ENCODE peak calls at places on chromosomes 3 and 15, in five cellular contexts. B is nephron progenitor cell, D is AG04449, H is choroid plexus epithelial cell, R is IMR-90. X is an unnamed sample.

GRCh38 chr15:95021816-95022215 is 790.5 kb downstream of the MCTP2 start:
- DNase-seq in B (no peak), D (no peak), H (no peak), R (no peak), X (no peak)

GRCh38 chr15:56356616-56357015 is 8.6 kb upstream of the TEX9 start:
- DNase-seq in B (no peak), D (no peak), H (no peak), R (no peak), X (no peak)

GRCh38 chr3:119304201-119304713 is 10.1 kb downstream of the ARHGAP31 start:
- DNase-seq in B (no peak), D (peak), H (peak), R (peak), X (no peak)

GRCh38 chr3:136804813-136805212 is 14.1 kb upstream of the SLC35G2 start:
- DNase-seq in B (no peak), D (no peak), H (peak), R (no peak), X (no peak)

GRCh38 chr15:73841756-73842590 is 31.4 kb upstream of the TBC1D21 start:
- DNase-seq in B (no peak), D (no peak), H (no peak), R (no peak), X (no peak)

GRCh38 chr3:168080022-168080421 is 15.7 kb downstream of the GOLIM4 start:
- DNase-seq in B (no peak), D (no peak), H (no peak), R (no peak), X (no peak)

GRCh38 chr3:150251654-150252053 is 156.4 kb upstream of the TSC22D2 start:
- DNase-seq in B (no peak), D (no peak), H (peak), R (peak), X (no peak)

GRCh38 chr3:183085634-183086390 is 13.5 kb downstream of the MCCC1 start:
- DNase-seq in B (peak), D (peak), H (peak), R (peak), X (peak)

GRCh38 chr3:45583021-45583851 is 11.3 kb upstream of the LIMD1 start:
- DNase-seq in B (no peak), D (no peak), H (peak), R (no peak), X (no peak)

GRCh38 chr3:174541708-174542107 is 317.4 kb upstream of the NAALADL2 start:
- DNase-seq in B (no peak), D (no peak), H (peak), R (peak), X (no peak)

GRCh38 chr3:180615954-180616353 is 14.0 kb downstream of the TTC14 start:
- DNase-seq in B (no peak), D (no peak), H (no peak), R (no peak), X (no peak)

GRCh38 chr3:183460059-183461052 is 31.9 kb upstream of the MCF2L2 start:
- DNase-seq in B (no peak), D (no peak), H (no peak), R (no peak), X (no peak)

GRCh38 chr3:63863150-63864007 is at the start of the genes ATXN7 and THOC7:
- DNase-seq in B (peak), D (no peak), H (peak), R (peak), X (peak)

GRCh38 chr3:194487289-194488006 is 646 bp upstream of the ATP13A3 start:
- DNase-seq in B (no peak), D (no peak), H (no peak), R (no peak), X (peak)

GRCh38 chr15:63469190-63469589 is 35.2 kb upstream of the USP3 start:
- DNase-seq in B (no peak), D (no peak), H (no peak), R (no peak), X (no peak)

GRCh38 chr3:117637666-117638065 is 928.1 kb downstream of the TUSC7 start:
- DNase-seq in B (no peak), D (no peak), H (no peak), R (no peak), X (no peak)

GRCh38 chr3:69282191-69282590 is 103.7 kb downstream of the FRMD4B start:
- DNase-seq in B (no peak), D (no peak), H (no peak), R (no peak), X (no peak)

GRCh38 chr3:114525278-114525677 is 231.4 kb downstream of the TIGIT start:
- DNase-seq in B (no peak), D (no peak), H (peak), R (peak), X (no peak)

GRCh38 chr3:113912551-113913246 is 35.1 kb upstream of the ZDHHC23 start:
- DNase-seq in B (no peak), D (no peak), H (peak), R (peak), X (peak)

GRCh38 chr3:181623924-181624694 is 87.6 kb upstream of the SOX2 start:
- DNase-seq in B (no peak), D (no peak), H (no peak), R (no peak), X (no peak)

GRCh38 chr3:141646760-141647561 is 91.1 kb upstream of the RNF7 start:
- DNase-seq in B (no peak), D (no peak), H (peak), R (peak), X (peak)

GRCh38 chr15:91627473-91628309 is 225.8 kb upstream of the SLCO3A1 start:
- DNase-seq in B (no peak), D (no peak), H (peak), R (peak), X (no peak)

GRCh38 chr3:156246939-156247725 is 126.8 kb downstream of the KCNAB1 start:
- DNase-seq in B (no peak), D (no peak), H (peak), R (peak), X (no peak)

GRCh38 chr3:159837725-159838124 is 150.9 kb upstream of the IL12A start:
- DNase-seq in B (no peak), D (no peak), H (no peak), R (no peak), X (no peak)

GRCh38 chr15:63462053-63462452 is 42.3 kb upstream of the USP3 start:
- DNase-seq in B (no peak), D (no peak), H (peak), R (peak), X (no peak)

GRCh38 chr3:161358488-161358887 is 12.8 kb downstream of the SPTSSB start:
- DNase-seq in B (no peak), D (no peak), H (no peak), R (no peak), X (no peak)

GRCh38 chr3:123587399-123587798 is 2.5 kb upstream of the HACD2 start:
- DNase-seq in B (no peak), D (no peak), H (no peak), R (no peak), X (no peak)

GRCh38 chr15:25611603-25612002 is 172.8 kb upstream of the UBE3A start:
- DNase-seq in B (no peak), D (no peak), H (no peak), R (peak), X (no peak)

GRCh38 chr3:76099956-76100355 is 314.6 kb upstream of the ZNF717 start:
- DNase-seq in B (no peak), D (no peak), H (no peak), R (no peak), X (no peak)

GRCh38 chr3:39515681-39516441 is 48.4 kb downstream of the MOBP start:
- DNase-seq in B (no peak), D (no peak), H (no peak), R (no peak), X (no peak)
- TF ChIP-seq CTCF in B (no peak), D (no peak), H (no peak), R (no peak), X (no peak)

GRCh38 chr15:66943456-66944095 is 121.8 kb upstream of the SMAD3 start:
- DNase-seq in B (no peak), D (no peak), H (no peak), R (no peak), X (no peak)
- TF ChIP-seq CTCF in B (no peak), D (no peak), H (no peak), R (no peak), X (no peak)

GRCh38 chr15:38864122-38864521 is 299.5 kb upstream of the RASGRP1 start:
- DNase-seq in B (no peak), D (no peak), H (no peak), R (no peak), X (no peak)
- TF ChIP-seq CTCF in B (no peak), D (no peak), H (peak), R (peak), X (no peak)

GRCh38 chr3:481680-482079 is 285.1 kb downstream of the CHL1 start:
- DNase-seq in B (no peak), D (no peak), H (peak), R (no peak), X (no peak)
- TF ChIP-seq CTCF in B (peak), D (no peak), H (no peak), R (no peak), X (no peak)

GRCh38 chr15:77009646-77010311 is 14.9 kb downstream of the PSTPIP1 start:
- DNase-seq in B (no peak), D (no peak), H (no peak), R (peak), X (no peak)
- TF ChIP-seq CTCF in B (no peak), D (no peak), H (no peak), R (no peak), X (no peak)